ENCODE peak calls at places on chromosomes 5 and 9, in nine cellular contexts. A is AG08395; J is activated CD4-positive, alpha-beta T cell treated with anti-CD3 and anti-CD28 coated beads, Interleukin-2, amount 50 U/mL, for 1 hour; O is mesothelial cell of epicardium; Z is GM23248; Q is T1000; R is neural progenitor cell; E is neural crest cell; P is naive B cell. S is an unnamed sample.

GRCh38 chr9:104143554-104143919 is 49.4 kb downstream of the SMC2 start:
- DNase-seq in A (no peak), J (no peak), O (no peak), Z (no peak), Q (no peak), R (no peak), E (no peak), P (no peak), S (no peak)

GRCh38 chr5:170296935-170297588 is 515 bp downstream of the LCP2 start:
- DNase-seq in A (no peak), J (no peak), O (no peak), Z (no peak), Q (no peak), R (no peak), E (no peak), P (no peak), S (no peak)

GRCh38 chr9:132671620-132672412 is 1.6 kb downstream of the GTF3C4 start:
- DNase-seq in A (peak), J (no peak), O (no peak), Z (peak), Q (no peak), R (no peak), E (no peak), P (no peak), S (no peak)

GRCh38 chr5:127028822-127029457 is 1.4 kb downstream of the MARCHF3 start:
- DNase-seq in A (no peak), J (no peak), O (no peak), Z (no peak), Q (no peak), R (no peak), E (no peak), P (peak), S (no peak)

GRCh38 chr5:141514330-141515111 is 25.6 kb downstream of the PCDHGC5 start:
- DNase-seq in A (peak), J (no peak), O (no peak), Z (peak), Q (peak), R (peak), E (no peak), P (no peak), S (no peak)

GRCh38 chr5:164475339-164475977 is 970.0 kb downstream of the MAT2B start:
- DNase-seq in A (no peak), J (no peak), O (no peak), Z (peak), Q (no peak), R (peak), E (no peak), P (no peak), S (no peak)

GRCh38 chr5:131716650-131717049 is 80.2 kb downstream of the FNIP1 start:
- DNase-seq in A (no peak), J (no peak), O (no peak), Z (no peak), Q (no peak), R (no peak), E (no peak), P (no peak), S (no peak)

GRCh38 chr5:1524799-1525623 is 1.3 kb upstream of the LPCAT1 start:
- DNase-seq in A (no peak), J (no peak), O (peak), Z (no peak), Q (no peak), R (no peak), E (no peak), P (no peak), S (peak)

GRCh38 chr9:73116880-73117279 is 34.8 kb upstream of the ANXA1 start:
- DNase-seq in A (no peak), J (no peak), O (no peak), Z (no peak), Q (no peak), R (no peak), E (no peak), P (no peak), S (no peak)

GRCh38 chr9:107158321-107158720 is 124.8 kb upstream of the RAD23B start:
- DNase-seq in A (peak), J (no peak), O (no peak), Z (peak), Q (no peak), R (peak), E (peak), P (no peak), S (no peak)

GRCh38 chr9:123716339-123716738 is 213.6 kb downstream of the DENND1A start:
- DNase-seq in A (no peak), J (no peak), O (no peak), Z (no peak), Q (no peak), R (no peak), E (no peak), P (no peak), S (no peak)

GRCh38 chr5:78662323-78662722 is 13.8 kb upstream of the LHFPL2 start:
- DNase-seq in A (no peak), J (no peak), O (no peak), Z (no peak), Q (no peak), R (no peak), E (no peak), P (no peak), S (no peak)

GRCh38 chr5:111953351-111954127 is 196.5 kb upstream of the NREP start:
- DNase-seq in A (peak), J (no peak), O (no peak), Z (peak), Q (no peak), R (no peak), E (no peak), P (peak), S (no peak)

GRCh38 chr5:168934186-168934585 is 355.0 kb upstream of the PANK3 start:
- DNase-seq in A (no peak), J (no peak), O (no peak), Z (peak), Q (no peak), R (no peak), E (no peak), P (no peak), S (no peak)

GRCh38 chr5:129107637-129108036 is 13.1 kb downstream of the ISOC1 start:
- DNase-seq in A (no peak), J (no peak), O (no peak), Z (no peak), Q (no peak), R (no peak), E (no peak), P (no peak), S (no peak)

GRCh38 chr9:107299437-107299836 is 16.4 kb downstream of the RAD23B start:
- DNase-seq in A (no peak), J (no peak), O (no peak), Z (peak), Q (no peak), R (no peak), E (no peak), P (peak), S (no peak)

GRCh38 chr9:100774326-100774725 is 196.4 kb downstream of the CAVIN4 start:
- DNase-seq in A (no peak), J (no peak), O (no peak), Z (no peak), Q (no peak), R (peak), E (no peak), P (no peak), S (no peak)

GRCh38 chr5:44943637-44944036 is 134.9 kb downstream of the MRPS30 start:
- DNase-seq in A (peak), J (no peak), O (no peak), Z (peak), Q (no peak), R (no peak), E (no peak), P (no peak), S (no peak)

GRCh38 chr5:59790399-59791130 is 103.0 kb downstream of the PDE4D start:
- DNase-seq in A (no peak), J (no peak), O (no peak), Z (peak), Q (no peak), R (no peak), E (no peak), P (peak), S (no peak)

GRCh38 chr5:18024542-18024941 is 390.3 kb downstream of the TAF11L14 start:
- DNase-seq in A (no peak), J (no peak), O (no peak), Z (no peak), Q (no peak), R (no peak), E (no peak), P (no peak), S (no peak)

GRCh38 chr5:32083981-32084430 is 90.1 kb downstream of the GOLPH3 start:
- DNase-seq in A (no peak), J (no peak), O (no peak), Z (no peak), Q (no peak), R (no peak), E (no peak), P (no peak), S (no peak)

GRCh38 chr5:83991566-83992224 is 271.0 kb upstream of the HAPLN1 start:
- DNase-seq in A (no peak), J (no peak), O (no peak), Z (no peak), Q (no peak), R (no peak), E (no peak), P (no peak), S (no peak)

GRCh38 chr5:38931731-38932130 is 85.9 kb downstream of the OSMR start:
- DNase-seq in A (no peak), J (no peak), O (no peak), Z (peak), Q (no peak), R (no peak), E (no peak), P (no peak), S (no peak)

GRCh38 chr5:112742424-112742823 is 4.7 kb downstream of the APC start:
- DNase-seq in A (no peak), J (no peak), O (no peak), Z (peak), Q (peak), R (no peak), E (no peak), P (no peak), S (no peak)